ENCODE peak calls at places on chromosomes 7 and 10, in six cellular contexts. S, G, X, F, W and D are unnamed samples.

GRCh38 chr10:131848741-131849590 is 51.8 kb upstream of the PPP2R2D start:
- DNase-seq in G (no peak), F (no peak), S (no peak), W (no peak), X (no peak), D (no peak)

GRCh38 chr10:13390604-13391522 is 42.8 kb upstream of the SEPHS1 start:
- DNase-seq in X (peak; percentile 9), G (no peak), W (no peak), S (no peak), F (no peak), D (no peak)

GRCh38 chr7:80711521-80711920 is 73.1 kb downstream of the CD36 start:
- DNase-seq in W (no peak), X (no peak), G (no peak), S (peak; percentile 13), F (no peak), D (no peak)

GRCh38 chr7:80060218-80060806 is 74.3 kb upstream of the GNAI1 start:
- DNase-seq in W (no peak), F (no peak), S (no peak), G (no peak), X (no peak), D (no peak)

GRCh38 chr10:24168258-24169170 is 40.4 kb upstream of the KIAA1217 start:
- DNase-seq in G (no peak), S (no peak), F (no peak), W (no peak), X (peak; percentile 5), D (no peak)

GRCh38 chr7:137443616-137444015 is 100.1 kb upstream of the PTN start:
- DNase-seq in S (no peak), X (no peak), F (no peak), G (no peak), W (no peak), D (no peak)

GRCh38 chr10:124725791-124726190 is 18.4 kb downstream of the FAM53B start:
- DNase-seq in X (no peak), G (peak; percentile 5), F (no peak), W (no peak), S (peak; percentile 6), D (no peak)

GRCh38 chr10:46270086-46270811 is 16.5 kb upstream of the ANTXRL start:
- DNase-seq in X (no peak), W (no peak), F (no peak), S (no peak), G (peak; percentile 4), D (no peak)

GRCh38 chr7:94509264-94509878 is at the start of gene CASD1:
- DNase-seq in W (peak; percentile 82), S (peak; percentile 38), F (peak; percentile 75), X (peak; percentile 62), G (peak; percentile 60), D (peak; percentile 80)

GRCh38 chr10:14578060-14578952 is 196.4 kb downstream of the FAM107B start:
- DNase-seq in S (no peak), W (no peak), G (no peak), X (peak; percentile 61), F (no peak), D (no peak)

GRCh38 chr10:132712698-132713232 is 73.2 kb downstream of the NKX6-2 start:
- DNase-seq in W (no peak), X (no peak), G (no peak), F (no peak), S (no peak), D (no peak)

GRCh38 chr10:14261341-14261740 is 69.4 kb downstream of the FRMD4A start:
- DNase-seq in S (no peak), G (no peak), X (no peak), F (no peak), W (no peak), D (no peak)

GRCh38 chr10:80188713-80189112 is 16.6 kb downstream of the ANXA11 start:
- DNase-seq in F (no peak), W (no peak), S (no peak), G (no peak), X (no peak), D (no peak)

GRCh38 chr10:33803248-33803647 is 468.8 kb upstream of the NRP1 start:
- DNase-seq in F (no peak), G (no peak), S (no peak), X (no peak), W (no peak), D (no peak)

GRCh38 chr10:23198940-23199767 is 7.0 kb downstream of the PTF1A start:
- DNase-seq in W (no peak), S (no peak), X (peak; percentile 82), G (no peak), F (peak; percentile 89), D (no peak)

GRCh38 chr10:88095291-88095721 is 231.9 kb downstream of the PTEN start:
- DNase-seq in G (no peak), W (no peak), F (no peak), S (no peak), X (no peak), D (no peak)

GRCh38 chr10:33441561-33441960 is 107.1 kb upstream of the NRP1 start:
- DNase-seq in W (no peak), S (no peak), F (no peak), X (no peak), G (no peak), D (no peak)

GRCh38 chr7:117071597-117071996 is 118.3 kb downstream of the ST7 start:
- DNase-seq in S (no peak), X (no peak), W (no peak), G (no peak), F (no peak), D (no peak)

GRCh38 chr7:128029405-128029995 is 1.7 kb downstream of the LRRC4 start:
- DNase-seq in F (no peak), W (no peak), X (no peak), G (no peak), S (no peak), D (no peak)

GRCh38 chr10:22433875-22434274 is 88.6 kb downstream of the SPAG6 start:
- DNase-seq in W (no peak), G (no peak), F (no peak), S (no peak), X (no peak), D (no peak)

GRCh38 chr7:80724249-80724871 is 85.9 kb downstream of the CD36 start:
- DNase-seq in W (no peak), F (no peak), X (no peak), S (no peak), G (no peak), D (no peak)

GRCh38 chr7:112453505-112454171 is 3.4 kb downstream of the IFRD1 start:
- DNase-seq in F (no peak), S (no peak), G (no peak), X (no peak), W (no peak), D (no peak)

GRCh38 chr7:74106846-74107245 is 23.2 kb downstream of the LIMK1 start:
- DNase-seq in W (no peak), G (no peak), X (no peak), F (no peak), S (no peak), D (no peak)

GRCh38 chr10:43220971-43221418 is 45.9 kb downstream of the RASGEF1A start:
- DNase-seq in X (no peak), G (no peak), S (no peak), W (peak; percentile 10), F (no peak), D (peak; percentile 5)

GRCh38 chr7:94145602-94146001 is 141.4 kb upstream of the BET1 start:
- DNase-seq in F (no peak), S (no peak), W (no peak), X (no peak), G (no peak), D (no peak)

GRCh38 chr7:152643979-152644559 is 31.9 kb downstream of the XRCC2 start:
- DNase-seq in X (no peak), F (no peak), G (no peak), W (no peak), S (no peak), D (no peak)

GRCh38 chr10:132142396-132143161 is 44.2 kb upstream of the DPYSL4 start:
- DNase-seq in W (peak; percentile 72), S (no peak), G (peak; percentile 48), F (peak; percentile 86), X (peak; percentile 36), D (peak; percentile 27)

DNA sequence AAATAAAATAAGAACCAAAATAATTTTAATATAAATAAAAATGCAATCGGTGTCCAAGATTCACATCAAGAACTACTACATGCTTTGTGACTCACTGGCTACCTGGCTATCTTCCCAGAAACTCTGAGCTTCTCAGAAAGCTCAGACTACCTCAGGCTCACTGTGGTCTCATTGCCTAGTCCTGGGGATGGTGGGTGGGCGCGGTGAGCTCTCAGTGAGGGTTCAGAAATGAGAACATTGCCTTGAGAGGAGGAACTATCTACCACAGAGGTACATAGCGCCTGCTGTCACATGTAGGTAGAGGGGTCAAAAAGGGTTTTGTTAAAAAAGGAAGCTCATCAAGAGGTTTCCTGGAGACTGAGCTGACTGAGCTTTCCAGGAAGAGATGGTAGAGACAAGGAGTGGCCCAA is 108.0 kb downstream of the WDFY4 start:
- DNase-seq in S (no peak), X (peak; percentile 13), F (no peak), G (no peak), W (no peak), D (no peak)
- H3K27me3 ChIP-seq in S (no peaks in the 10 kb centered on the region), X (no peaks in the 10 kb centered on the region), F (no peaks in the 10 kb centered on the region), G (no peaks in the 10 kb centered on the region), W (no peaks in the 10 kb centered on the region), D (no peaks in the 10 kb centered on the region)

DNA sequence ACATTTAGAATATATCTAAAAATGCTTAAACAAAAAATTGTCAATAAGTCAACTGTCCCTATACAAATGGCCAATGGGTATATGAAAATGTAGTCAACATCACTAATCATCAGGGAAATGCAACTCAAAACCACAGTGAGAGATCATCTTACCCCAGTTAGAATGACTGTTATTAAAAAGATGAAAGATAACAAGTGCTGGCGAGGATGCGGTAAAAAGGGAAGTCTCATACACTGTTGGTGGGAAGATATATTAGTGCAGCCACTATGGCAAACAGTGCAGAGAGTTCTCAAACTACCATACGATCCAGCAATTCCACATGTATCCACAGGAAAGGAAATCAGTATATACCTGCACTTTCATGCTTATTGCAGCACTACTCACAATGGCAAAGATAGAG is 48.6 kb upstream of the APBB1IP start:
- DNase-seq in F (no peak), G (no peak), S (no peak), W (no peak), X (no peak), D (no peak)
- TF ChIP-seq CTCF in F (no peak), G (no peak), S (no peak), W (no peak), X (no peak), D (no peak)

GRCh38 chr10:125792342-125793063 is 16.9 kb upstream of the MMP21 start:
- DNase-seq in F (no peak), G (no peak), S (no peak), W (no peak), X (no peak), D (no peak)
- TF ChIP-seq POLR2A in F (no peak), G (no peak), S (no peak), W (no peak), X (no peak), D (no peak)

GRCh38 chr7:151178236-151178635 is 8.8 kb downstream of the ASB10 start:
- DNase-seq in W (no peak), F (no peak), G (no peak), X (no peak), S (peak; percentile 6), D (no peak)

GRCh38 chr7:151177310-151177709 is 9.7 kb downstream of the ASB10 start:
- DNase-seq in W (no peak), G (no peak), S (peak; percentile 5), X (no peak), F (no peak), D (no peak)

GRCh38 chr7:151179946-151180345 is 7.1 kb downstream of the ASB10 start:
- DNase-seq in W (peak; percentile 33), G (no peak), X (no peak), S (peak; percentile 8), F (no peak), D (no peak)

GRCh38 chr7:151179287-151179860 is 7.7 kb downstream of the ASB10 start:
- DNase-seq in G (no peak), F (no peak), X (no peak), S (peak; percentile 5), W (peak; percentile 39), D (no peak)

GRCh38 chr7:151178831-151179230 is 8.2 kb downstream of the ASB10 start:
- DNase-seq in S (peak; percentile 8), X (no peak), F (no peak), G (no peak), W (no peak), D (no peak)
- H3K27me3 ChIP-seq in S (no peaks in the 10 kb centered on the region), X (no peaks in the 10 kb centered on the region), F (peaks cover 17% of the 10 kb centered on the region), G (no peaks in the 10 kb centered on the region), W (no peaks in the 10 kb centered on the region), D (peaks cover 31% of the 10 kb centered on the region)